ENCODE peak calls at places on chromosomes 13 and 19, in eight cellular contexts. One of them, this sample, is unnamed.

GRCh38 chr13:98083507-98083906 is 59.4 kb upstream of the FARP1 start:
- DNase-seq in heart right ventricle: no peak
- DNase-seq in thoracic aorta: no peak
- DNase-seq in AG04450: peak; percentile 83
- DNase-seq in thyroid gland: no peak
- DNase-seq in body of pancreas: no peak
- DNase-seq in neuronal stem cell: no peak
- DNase-seq in CD8-positive, alpha-beta T cell: no peak
- DNase-seq in this sample: no peak

GRCh38 chr13:44272692-44273091 is 100.9 kb upstream of the SERP2 start:
- DNase-seq in heart right ventricle: no peak
- DNase-seq in thoracic aorta: no peak
- DNase-seq in AG04450: no peak
- DNase-seq in thyroid gland: no peak
- DNase-seq in body of pancreas: no peak
- DNase-seq in neuronal stem cell: no peak
- DNase-seq in CD8-positive, alpha-beta T cell: no peak
- DNase-seq in this sample: no peak

GRCh38 chr13:66534561-66534960 is 695.6 kb downstream of the PCDH9 start:
- DNase-seq in heart right ventricle: no peak
- DNase-seq in thoracic aorta: no peak
- DNase-seq in AG04450: no peak
- DNase-seq in thyroid gland: no peak
- DNase-seq in body of pancreas: no peak
- DNase-seq in neuronal stem cell: no peak
- DNase-seq in CD8-positive, alpha-beta T cell: no peak
- DNase-seq in this sample: no peak

GRCh38 chr19:4575978-4576933 is 16.8 kb upstream of the SEMA6B start:
- DNase-seq in heart right ventricle: peak; percentile 67
- DNase-seq in thoracic aorta: no peak
- DNase-seq in AG04450: no peak
- DNase-seq in thyroid gland: peak; percentile 48
- DNase-seq in body of pancreas: peak; percentile 65
- DNase-seq in neuronal stem cell: no peak
- DNase-seq in CD8-positive, alpha-beta T cell: peak; percentile 72
- DNase-seq in this sample: peak; percentile 76

GRCh38 chr13:28753208-28753892 is 34.6 kb upstream of the SLC46A3 start:
- DNase-seq in heart right ventricle: peak; percentile 54
- DNase-seq in thoracic aorta: peak; percentile 55
- DNase-seq in AG04450: peak; percentile 72
- DNase-seq in thyroid gland: peak; percentile 79
- DNase-seq in body of pancreas: peak; percentile 59
- DNase-seq in neuronal stem cell: no peak
- DNase-seq in CD8-positive, alpha-beta T cell: no peak
- DNase-seq in this sample: peak; percentile 76

GRCh38 chr13:50244913-50245574 is 229.8 kb downstream of the KCNRG start:
- DNase-seq in heart right ventricle: no peak
- DNase-seq in thoracic aorta: peak; percentile 12
- DNase-seq in AG04450: peak; percentile 51
- DNase-seq in thyroid gland: peak; percentile 15
- DNase-seq in body of pancreas: peak; percentile 32
- DNase-seq in neuronal stem cell: no peak
- DNase-seq in CD8-positive, alpha-beta T cell: no peak
- DNase-seq in this sample: no peak

GRCh38 chr19:31297991-31298390 is 51.2 kb downstream of the TSHZ3 start:
- DNase-seq in heart right ventricle: no peak
- DNase-seq in thoracic aorta: no peak
- DNase-seq in AG04450: no peak
- DNase-seq in thyroid gland: peak; percentile 24
- DNase-seq in body of pancreas: no peak
- DNase-seq in neuronal stem cell: no peak
- DNase-seq in CD8-positive, alpha-beta T cell: no peak
- DNase-seq in this sample: peak; percentile 34

GRCh38 chr19:35860818-35861639 is 4.3 kb downstream of the KIRREL2 start:
- DNase-seq in heart right ventricle: no peak
- DNase-seq in thoracic aorta: no peak
- DNase-seq in AG04450: no peak
- DNase-seq in thyroid gland: peak; percentile 23
- DNase-seq in body of pancreas: no peak
- DNase-seq in neuronal stem cell: peak; percentile 95
- DNase-seq in CD8-positive, alpha-beta T cell: no peak
- DNase-seq in this sample: no peak

GRCh38 chr19:1481224-1481892 is 2.3 kb upstream of the C19orf25 start:
- DNase-seq in heart right ventricle: no peak
- DNase-seq in thoracic aorta: no peak
- DNase-seq in AG04450: no peak
- DNase-seq in thyroid gland: no peak
- DNase-seq in body of pancreas: no peak
- DNase-seq in neuronal stem cell: no peak
- DNase-seq in CD8-positive, alpha-beta T cell: no peak
- DNase-seq in this sample: peak; percentile 62

GRCh38 chr19:46288896-46289588 is 7.8 kb upstream of the HIF3A start:
- DNase-seq in heart right ventricle: peak; percentile 57
- DNase-seq in thoracic aorta: no peak
- DNase-seq in AG04450: peak; percentile 71
- DNase-seq in thyroid gland: peak; percentile 19
- DNase-seq in body of pancreas: no peak
- DNase-seq in neuronal stem cell: no peak
- DNase-seq in CD8-positive, alpha-beta T cell: no peak
- DNase-seq in this sample: peak; percentile 78

GRCh38 chr13:43036386-43037220 is 13.2 kb downstream of the DNAJC15 start:
- DNase-seq in heart right ventricle: peak; percentile 74
- DNase-seq in thoracic aorta: no peak
- DNase-seq in AG04450: no peak
- DNase-seq in thyroid gland: peak; percentile 13
- DNase-seq in body of pancreas: peak; percentile 46
- DNase-seq in neuronal stem cell: no peak
- DNase-seq in CD8-positive, alpha-beta T cell: no peak
- DNase-seq in this sample: peak; percentile 74

GRCh38 chr19:9187191-9187590 is 8.4 kb downstream of the OR7D2 start:
- DNase-seq in heart right ventricle: no peak
- DNase-seq in thoracic aorta: no peak
- DNase-seq in AG04450: no peak
- DNase-seq in thyroid gland: no peak
- DNase-seq in body of pancreas: no peak
- DNase-seq in neuronal stem cell: no peak
- DNase-seq in CD8-positive, alpha-beta T cell: no peak
- DNase-seq in this sample: no peak

DNA sequence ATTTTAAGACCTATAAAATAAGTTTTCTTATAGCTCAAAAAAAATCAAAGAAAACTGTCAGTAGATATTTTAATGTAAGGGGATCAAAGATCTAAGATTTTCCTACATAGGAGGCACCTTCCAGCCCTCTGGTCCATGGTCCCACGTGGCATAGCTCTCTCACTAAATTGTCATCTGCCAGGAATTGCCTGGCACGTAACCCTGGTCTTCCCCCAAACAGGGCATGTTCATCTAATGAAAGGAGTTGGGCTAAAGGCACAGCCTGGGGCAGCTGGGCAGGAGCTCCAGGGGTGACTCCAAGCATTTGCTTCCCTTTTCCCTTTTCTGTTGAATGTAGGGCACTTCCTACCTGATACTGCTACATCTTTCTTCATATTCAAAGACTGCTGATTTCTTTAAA is 148.8 kb downstream of the COL4A1 start:
- DNase-seq in heart right ventricle: no peak
- DNase-seq in thoracic aorta: no peak
- DNase-seq in AG04450: no peak
- DNase-seq in thyroid gland: no peak
- DNase-seq in body of pancreas: no peak
- DNase-seq in neuronal stem cell: no peak
- DNase-seq in CD8-positive, alpha-beta T cell: no peak
- DNase-seq in this sample: no peak
- H3K27ac ChIP-seq in heart right ventricle: no peak overlapping the region
- H3K27ac ChIP-seq in thoracic aorta: no peak overlapping the region
- H3K27ac ChIP-seq in AG04450: no peak overlapping the region
- H3K27ac ChIP-seq in thyroid gland: no peak overlapping the region
- H3K27ac ChIP-seq in body of pancreas: no peak overlapping the region
- H3K27ac ChIP-seq in neuronal stem cell: no peak overlapping the region
- H3K27ac ChIP-seq in CD8-positive, alpha-beta T cell: no peak overlapping the region
- H3K27ac ChIP-seq in this sample: peak overlapping the region; percentile 75

GRCh38 chr13:112733112-112733511 is 43.3 kb downstream of the ATP11A start:
- DNase-seq in heart right ventricle: no peak
- DNase-seq in thoracic aorta: no peak
- DNase-seq in AG04450: no peak
- DNase-seq in thyroid gland: no peak
- DNase-seq in body of pancreas: no peak
- DNase-seq in neuronal stem cell: no peak
- DNase-seq in CD8-positive, alpha-beta T cell: no peak
- DNase-seq in this sample: no peak

GRCh38 chr13:112734696-112735547 is 45.1 kb downstream of the ATP11A start:
- DNase-seq in heart right ventricle: no peak
- DNase-seq in thoracic aorta: no peak
- DNase-seq in AG04450: no peak
- DNase-seq in thyroid gland: no peak
- DNase-seq in body of pancreas: no peak
- DNase-seq in neuronal stem cell: no peak
- DNase-seq in CD8-positive, alpha-beta T cell: no peak
- DNase-seq in this sample: no peak

GRCh38 chr13:112737329-112737728 is 47.5 kb downstream of the ATP11A start:
- DNase-seq in heart right ventricle: no peak
- DNase-seq in thoracic aorta: no peak
- DNase-seq in AG04450: no peak
- DNase-seq in thyroid gland: no peak
- DNase-seq in body of pancreas: no peak
- DNase-seq in neuronal stem cell: no peak
- DNase-seq in CD8-positive, alpha-beta T cell: no peak
- DNase-seq in this sample: no peak

GRCh38 chr13:112733661-112734379 is 44.0 kb downstream of the ATP11A start:
- DNase-seq in heart right ventricle: no peak
- DNase-seq in thoracic aorta: no peak
- DNase-seq in AG04450: no peak
- DNase-seq in thyroid gland: peak; percentile 22
- DNase-seq in body of pancreas: peak; percentile 29
- DNase-seq in neuronal stem cell: peak; percentile 74
- DNase-seq in CD8-positive, alpha-beta T cell: no peak
- DNase-seq in this sample: no peak

DNA sequence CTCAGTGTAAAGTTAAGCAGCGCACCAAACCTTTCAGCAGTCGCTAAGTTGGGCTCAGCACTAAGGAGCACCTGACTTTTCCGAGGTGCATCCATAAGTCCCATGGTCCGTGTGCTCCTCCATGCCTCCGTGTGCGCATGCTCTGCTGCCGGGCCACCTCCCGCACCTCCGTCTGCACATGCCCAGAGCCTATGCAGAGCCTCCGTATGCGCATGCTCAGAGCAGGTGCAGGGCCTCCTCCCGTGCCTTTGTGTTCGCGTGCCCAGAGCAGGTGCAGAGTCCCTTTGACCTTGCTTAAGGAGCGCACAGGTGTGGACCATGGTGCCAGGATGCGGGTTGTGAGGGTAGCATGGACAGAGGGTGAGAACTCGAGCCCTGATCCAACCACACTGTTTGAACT is 46.0 kb downstream of the ATP11A start:
- DNase-seq in heart right ventricle: no peak
- DNase-seq in thoracic aorta: no peak
- DNase-seq in AG04450: no peak
- DNase-seq in thyroid gland: no peak
- DNase-seq in body of pancreas: no peak
- DNase-seq in neuronal stem cell: no peak
- DNase-seq in CD8-positive, alpha-beta T cell: no peak
- DNase-seq in this sample: no peak
- H3K4me3 ChIP-seq in heart right ventricle: no peak overlapping the region
- H3K4me3 ChIP-seq in thoracic aorta: no peak overlapping the region
- H3K4me3 ChIP-seq in AG04450: no peak overlapping the region
- H3K4me3 ChIP-seq in thyroid gland: no peak overlapping the region
- H3K4me3 ChIP-seq in body of pancreas: no peak overlapping the region
- H3K4me3 ChIP-seq in neuronal stem cell: no peak overlapping the region
- H3K4me3 ChIP-seq in CD8-positive, alpha-beta T cell: no peak overlapping the region
- H3K4me3 ChIP-seq in this sample: no peak overlapping the region

GRCh38 chr13:107811233-107811632 is 404.1 kb downstream of the LIG4 start:
- DNase-seq in heart right ventricle: no peak
- DNase-seq in thoracic aorta: no peak
- DNase-seq in AG04450: no peak
- DNase-seq in thyroid gland: no peak
- DNase-seq in body of pancreas: no peak
- DNase-seq in neuronal stem cell: no peak
- DNase-seq in CD8-positive, alpha-beta T cell: no peak
- DNase-seq in this sample: no peak
- H3K27ac ChIP-seq in heart right ventricle: no peak overlapping the region
- H3K27ac ChIP-seq in thoracic aorta: no peak overlapping the region
- H3K27ac ChIP-seq in AG04450: no peak overlapping the region
- H3K27ac ChIP-seq in thyroid gland: no peak overlapping the region
- H3K27ac ChIP-seq in body of pancreas: no peak overlapping the region
- H3K27ac ChIP-seq in neuronal stem cell: no peak overlapping the region
- H3K27ac ChIP-seq in CD8-positive, alpha-beta T cell: no peak overlapping the region
- H3K27ac ChIP-seq in this sample: no peak overlapping the region

GRCh38 chr19:40756502-40757110 is 5.6 kb downstream of the SNRPA start:
- DNase-seq in heart right ventricle: no peak
- DNase-seq in thoracic aorta: no peak
- DNase-seq in AG04450: no peak
- DNase-seq in thyroid gland: no peak
- DNase-seq in body of pancreas: no peak
- DNase-seq in neuronal stem cell: no peak
- DNase-seq in CD8-positive, alpha-beta T cell: peak; percentile 30
- DNase-seq in this sample: no peak

GRCh38 chr19:40751065-40751923 is at the start of gene SNRPA:
- DNase-seq in heart right ventricle: peak; percentile 98
- DNase-seq in thoracic aorta: peak; percentile 93
- DNase-seq in AG04450: peak; percentile 94
- DNase-seq in thyroid gland: peak; percentile 98
- DNase-seq in body of pancreas: peak; percentile 98
- DNase-seq in neuronal stem cell: peak; percentile 99
- DNase-seq in CD8-positive, alpha-beta T cell: peak; percentile 94
- DNase-seq in this sample: peak; percentile 99

GRCh38 chr19:40755248-40755624 is 4.2 kb downstream of the SNRPA start:
- DNase-seq in heart right ventricle: no peak
- DNase-seq in thoracic aorta: no peak
- DNase-seq in AG04450: no peak
- DNase-seq in thyroid gland: no peak
- DNase-seq in body of pancreas: no peak
- DNase-seq in neuronal stem cell: no peak
- DNase-seq in CD8-positive, alpha-beta T cell: no peak
- DNase-seq in this sample: no peak

GRCh38 chr19:40758491-40758890 is 7.5 kb downstream of the SNRPA start:
- DNase-seq in heart right ventricle: no peak
- DNase-seq in thoracic aorta: no peak
- DNase-seq in AG04450: no peak
- DNase-seq in thyroid gland: no peak
- DNase-seq in body of pancreas: no peak
- DNase-seq in neuronal stem cell: no peak
- DNase-seq in CD8-positive, alpha-beta T cell: no peak
- DNase-seq in this sample: no peak

DNA sequence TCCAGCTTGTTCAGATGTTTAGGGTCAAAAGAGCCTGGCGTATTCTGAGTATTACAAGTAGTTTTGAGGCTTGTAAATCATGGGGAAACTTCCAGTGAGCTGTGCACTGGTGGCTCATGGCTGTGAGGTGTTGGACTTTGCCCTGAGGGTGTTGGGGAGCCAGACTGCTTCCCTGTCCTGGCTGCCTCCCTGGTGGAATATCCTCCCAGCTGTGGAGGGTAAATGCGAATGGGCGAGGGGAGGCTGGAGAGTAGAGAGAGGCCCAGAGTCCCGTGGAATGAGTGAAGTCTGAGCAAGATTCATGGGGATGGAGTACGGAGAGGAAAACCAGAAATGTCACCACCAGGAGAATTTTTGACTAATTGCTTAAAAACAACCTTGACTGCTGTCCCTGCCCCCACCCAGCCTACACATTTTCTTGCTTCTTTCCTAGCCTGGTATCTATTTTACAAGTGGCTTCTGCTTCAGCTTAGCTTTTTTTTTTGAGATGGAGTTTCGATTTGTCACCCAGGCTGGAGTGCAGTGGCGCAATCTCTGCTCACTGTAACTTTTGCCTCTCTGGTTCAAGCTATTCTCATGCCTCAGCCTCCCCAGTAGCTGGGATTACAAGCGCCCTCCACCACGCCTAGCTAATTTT is 3.7 kb downstream of the SNRPA start:
- DNase-seq in heart right ventricle: no peak
- DNase-seq in thoracic aorta: no peak
- DNase-seq in AG04450: no peak
- DNase-seq in thyroid gland: no peak
- DNase-seq in body of pancreas: peak; percentile 51
- DNase-seq in neuronal stem cell: no peak
- DNase-seq in CD8-positive, alpha-beta T cell: no peak
- DNase-seq in this sample: no peak
- H3K4me3 ChIP-seq in heart right ventricle: no peak overlapping the region
- H3K4me3 ChIP-seq in thoracic aorta: peak overlapping the region; percentile 31
- H3K4me3 ChIP-seq in AG04450: peak overlapping the region; percentile 1
- H3K4me3 ChIP-seq in thyroid gland: no peak overlapping the region
- H3K4me3 ChIP-seq in body of pancreas: no peak overlapping the region
- H3K4me3 ChIP-seq in neuronal stem cell: no peak overlapping the region
- H3K4me3 ChIP-seq in CD8-positive, alpha-beta T cell: peak overlapping the region; percentile 6
- H3K4me3 ChIP-seq in this sample: no peak overlapping the region

This sample was measured in sigmoid colon.